ENCODE peak calls at places on chromosomes 1 and 21, in four cellular contexts. U is Kasumi-1, N is AML-193, O is A549. P is an unnamed sample.

GRCh38 chr1:226417830-226418546 is 10.1 kb upstream of the PARP1 start:
- DNase-seq in O (no peak), N (no peak), U (no peak), P (no peak)

GRCh38 chr1:162846256-162847212 is 14.4 kb downstream of the CCDC190 start:
- DNase-seq in N (no peak), U (no peak), O (no peak), P (no peak)

GRCh38 chr1:50438945-50439344 is 15.7 kb upstream of the DMRTA2 start:
- DNase-seq in O (peak), N (no peak), U (no peak), P (no peak)

GRCh38 chr1:77824083-77824482 is 44.6 kb downstream of the MIGA1 start:
- DNase-seq in U (no peak), O (peak), N (no peak), P (no peak)

GRCh38 chr1:39194398-39195051 is 10.0 kb upstream of the MACF1 start:
- DNase-seq in O (no peak), N (no peak), U (no peak), P (peak)

GRCh38 chr1:226649780-226650179 is 89.3 kb downstream of the ITPKB start:
- DNase-seq in O (peak), N (peak), U (peak), P (peak)

GRCh38 chr1:19336543-19336942 is 24.4 kb downstream of the SLC66A1 start:
- DNase-seq in U (no peak), N (no peak), O (no peak), P (no peak)

GRCh38 chr1:9315411-9316079 is 22.9 kb downstream of the SPSB1 start:
- DNase-seq in O (peak), U (no peak), N (no peak), P (no peak)

GRCh38 chr21:46099476-46099875 is 1.6 kb downstream of the COL6A2 start:
- DNase-seq in U (no peak), N (no peak), O (no peak), P (no peak)

GRCh38 chr1:229244091-229244490 is 26.8 kb upstream of the RAB4A start:
- DNase-seq in U (no peak), O (no peak), N (no peak), P (no peak)

GRCh38 chr21:31185663-31186062 is 147.4 kb upstream of the KRTAP19-8 start:
- DNase-seq in U (no peak), O (no peak), N (no peak), P (no peak)

GRCh38 chr1:235999259-235999925 is 65.5 kb downstream of the NID1 start:
- DNase-seq in U (peak), N (no peak), O (peak), P (no peak)

GRCh38 chr1:232096751-232097150 is 470.2 kb downstream of the DISC1 start:
- DNase-seq in U (no peak), O (no peak), N (no peak), P (no peak)

GRCh38 chr21:32653326-32653901 is 41.2 kb upstream of the CFAP298 start:
- DNase-seq in N (peak), U (peak), O (peak), P (no peak)

GRCh38 chr1:159993911-159994310 is 37.9 kb downstream of the PIGM start:
- DNase-seq in O (no peak), U (no peak), N (no peak), P (no peak)

GRCh38 chr1:31985430-31985829 is 28.2 kb upstream of the KHDRBS1 start:
- DNase-seq in N (no peak), U (no peak), O (no peak), P (no peak)

GRCh38 chr1:63116016-63116415 is 206.4 kb upstream of the FOXD3 start:
- DNase-seq in O (no peak), N (no peak), U (no peak), P (no peak)

GRCh38 chr1:201933840-201934430 is 12.4 kb downstream of the LMOD1 start:
- DNase-seq in U (no peak), N (no peak), O (no peak), P (no peak)

P was measured in pons.